ENCODE peak calls at places on chromosomes 4 and X, in ten cellular contexts. One of them, this sample, is unnamed.

GRCh38 chr4:159946983-159947645 is 844.2 kb downstream of the RAPGEF2 start:
- DNase-seq in HFF-Myc: peak
- DNase-seq in GM12865: peak
- DNase-seq in GM13976: peak
- DNase-seq in CD4-positive, alpha-beta T cell: no peak
- DNase-seq in stimulated activated CD8-positive, alpha-beta memory T cell treated with anti-CD3 and anti-CD28 coated beads, Interleukin-15, amount 100 ng/mL, for 1 hour: no peak
- DNase-seq in fibroblast of the conjunctiva: peak
- DNase-seq in WTC11: no peak
- DNase-seq in posterior cingulate gyrus: no peak
- DNase-seq in T1000: no peak
- DNase-seq in this sample: no peak

GRCh38 chrX:150599226-150599625 is 30.8 kb downstream of the MTM1 start:
- DNase-seq in CD4-positive, alpha-beta T cell: no peak
- DNase-seq in WTC11: no peak
- DNase-seq in HFF-Myc: no peak
- DNase-seq in posterior cingulate gyrus: no peak
- DNase-seq in fibroblast of the conjunctiva: no peak
- DNase-seq in stimulated activated CD8-positive, alpha-beta memory T cell treated with anti-CD3 and anti-CD28 coated beads, Interleukin-15, amount 100 ng/mL, for 1 hour: no peak
- DNase-seq in T1000: no peak
- DNase-seq in GM13976: no peak
- DNase-seq in GM12865: no peak
- DNase-seq in this sample: no peak

GRCh38 chr4:184957451-184958115 is 60.7 kb upstream of the HELT start:
- DNase-seq in T1000: no peak
- DNase-seq in CD4-positive, alpha-beta T cell: no peak
- DNase-seq in GM13976: no peak
- DNase-seq in GM12865: no peak
- DNase-seq in stimulated activated CD8-positive, alpha-beta memory T cell treated with anti-CD3 and anti-CD28 coated beads, Interleukin-15, amount 100 ng/mL, for 1 hour: no peak
- DNase-seq in WTC11: no peak
- DNase-seq in posterior cingulate gyrus: no peak
- DNase-seq in fibroblast of the conjunctiva: no peak
- DNase-seq in HFF-Myc: no peak
- DNase-seq in this sample: no peak

GRCh38 chr4:150875367-150875766 is 139.7 kb downstream of the LRBA start:
- DNase-seq in CD4-positive, alpha-beta T cell: no peak
- DNase-seq in GM13976: no peak
- DNase-seq in stimulated activated CD8-positive, alpha-beta memory T cell treated with anti-CD3 and anti-CD28 coated beads, Interleukin-15, amount 100 ng/mL, for 1 hour: no peak
- DNase-seq in WTC11: no peak
- DNase-seq in fibroblast of the conjunctiva: no peak
- DNase-seq in GM12865: no peak
- DNase-seq in T1000: no peak
- DNase-seq in posterior cingulate gyrus: no peak
- DNase-seq in HFF-Myc: no peak
- DNase-seq in this sample: no peak

GRCh38 chr4:116020141-116020722 is 906.8 kb upstream of the NDST4 start:
- DNase-seq in WTC11: no peak
- DNase-seq in fibroblast of the conjunctiva: no peak
- DNase-seq in HFF-Myc: no peak
- DNase-seq in T1000: no peak
- DNase-seq in posterior cingulate gyrus: no peak
- DNase-seq in stimulated activated CD8-positive, alpha-beta memory T cell treated with anti-CD3 and anti-CD28 coated beads, Interleukin-15, amount 100 ng/mL, for 1 hour: no peak
- DNase-seq in GM12865: no peak
- DNase-seq in CD4-positive, alpha-beta T cell: no peak
- DNase-seq in GM13976: no peak
- DNase-seq in this sample: no peak

GRCh38 chrX:10579753-10580060 is 40.7 kb downstream of the MID1 start:
- DNase-seq in stimulated activated CD8-positive, alpha-beta memory T cell treated with anti-CD3 and anti-CD28 coated beads, Interleukin-15, amount 100 ng/mL, for 1 hour: no peak
- DNase-seq in GM12865: no peak
- DNase-seq in CD4-positive, alpha-beta T cell: no peak
- DNase-seq in GM13976: no peak
- DNase-seq in HFF-Myc: no peak
- DNase-seq in posterior cingulate gyrus: no peak
- DNase-seq in fibroblast of the conjunctiva: no peak
- DNase-seq in T1000: no peak
- DNase-seq in WTC11: no peak
- DNase-seq in this sample: no peak

GRCh38 chr4:41693629-41694028 is 54.9 kb downstream of the PHOX2B start:
- DNase-seq in fibroblast of the conjunctiva: peak
- DNase-seq in T1000: no peak
- DNase-seq in CD4-positive, alpha-beta T cell: no peak
- DNase-seq in GM13976: no peak
- DNase-seq in WTC11: no peak
- DNase-seq in stimulated activated CD8-positive, alpha-beta memory T cell treated with anti-CD3 and anti-CD28 coated beads, Interleukin-15, amount 100 ng/mL, for 1 hour: no peak
- DNase-seq in HFF-Myc: peak
- DNase-seq in posterior cingulate gyrus: no peak
- DNase-seq in GM12865: peak
- DNase-seq in this sample: no peak

GRCh38 chrX:10457092-10457491 is 163.3 kb downstream of the MID1 start:
- DNase-seq in posterior cingulate gyrus: no peak
- DNase-seq in HFF-Myc: no peak
- DNase-seq in GM12865: no peak
- DNase-seq in fibroblast of the conjunctiva: no peak
- DNase-seq in stimulated activated CD8-positive, alpha-beta memory T cell treated with anti-CD3 and anti-CD28 coated beads, Interleukin-15, amount 100 ng/mL, for 1 hour: no peak
- DNase-seq in WTC11: no peak
- DNase-seq in CD4-positive, alpha-beta T cell: no peak
- DNase-seq in T1000: no peak
- DNase-seq in GM13976: no peak
- DNase-seq in this sample: no peak

GRCh38 chr4:152273343-152273742 is 262.5 kb downstream of the FBXW7 start:
- DNase-seq in GM12865: no peak
- DNase-seq in stimulated activated CD8-positive, alpha-beta memory T cell treated with anti-CD3 and anti-CD28 coated beads, Interleukin-15, amount 100 ng/mL, for 1 hour: no peak
- DNase-seq in T1000: peak
- DNase-seq in CD4-positive, alpha-beta T cell: no peak
- DNase-seq in HFF-Myc: no peak
- DNase-seq in WTC11: no peak
- DNase-seq in GM13976: no peak
- DNase-seq in posterior cingulate gyrus: no peak
- DNase-seq in fibroblast of the conjunctiva: no peak
- DNase-seq in this sample: no peak

GRCh38 chrX:19702856-19703255 is 184.5 kb downstream of the SH3KBP1 start:
- DNase-seq in CD4-positive, alpha-beta T cell: no peak
- DNase-seq in HFF-Myc: no peak
- DNase-seq in posterior cingulate gyrus: no peak
- DNase-seq in T1000: no peak
- DNase-seq in WTC11: no peak
- DNase-seq in GM12865: no peak
- DNase-seq in GM13976: no peak
- DNase-seq in fibroblast of the conjunctiva: no peak
- DNase-seq in stimulated activated CD8-positive, alpha-beta memory T cell treated with anti-CD3 and anti-CD28 coated beads, Interleukin-15, amount 100 ng/mL, for 1 hour: no peak
- DNase-seq in this sample: no peak

GRCh38 chr4:153729901-153730300 is 29.9 kb downstream of the RNF175 start:
- DNase-seq in WTC11: no peak
- DNase-seq in HFF-Myc: no peak
- DNase-seq in GM12865: peak
- DNase-seq in T1000: no peak
- DNase-seq in stimulated activated CD8-positive, alpha-beta memory T cell treated with anti-CD3 and anti-CD28 coated beads, Interleukin-15, amount 100 ng/mL, for 1 hour: no peak
- DNase-seq in fibroblast of the conjunctiva: no peak
- DNase-seq in posterior cingulate gyrus: no peak
- DNase-seq in CD4-positive, alpha-beta T cell: no peak
- DNase-seq in GM13976: no peak
- DNase-seq in this sample: no peak

GRCh38 chr4:73477176-73477575 is 4.4 kb upstream of the AFM start:
- DNase-seq in HFF-Myc: no peak
- DNase-seq in T1000: no peak
- DNase-seq in CD4-positive, alpha-beta T cell: no peak
- DNase-seq in posterior cingulate gyrus: peak
- DNase-seq in stimulated activated CD8-positive, alpha-beta memory T cell treated with anti-CD3 and anti-CD28 coated beads, Interleukin-15, amount 100 ng/mL, for 1 hour: no peak
- DNase-seq in GM13976: no peak
- DNase-seq in WTC11: no peak
- DNase-seq in GM12865: no peak
- DNase-seq in fibroblast of the conjunctiva: no peak
- DNase-seq in this sample: no peak

GRCh38 chrX:39808471-39808917 is 289.3 kb downstream of the BCOR start:
- DNase-seq in WTC11: no peak
- DNase-seq in CD4-positive, alpha-beta T cell: no peak
- DNase-seq in HFF-Myc: peak
- DNase-seq in GM12865: no peak
- DNase-seq in GM13976: no peak
- DNase-seq in stimulated activated CD8-positive, alpha-beta memory T cell treated with anti-CD3 and anti-CD28 coated beads, Interleukin-15, amount 100 ng/mL, for 1 hour: no peak
- DNase-seq in fibroblast of the conjunctiva: peak
- DNase-seq in T1000: peak
- DNase-seq in posterior cingulate gyrus: no peak
- DNase-seq in this sample: peak

GRCh38 chr4:1012031-1012739 is 759 bp downstream of the FGFRL1 start:
- DNase-seq in fibroblast of the conjunctiva: no peak
- DNase-seq in T1000: peak
- DNase-seq in stimulated activated CD8-positive, alpha-beta memory T cell treated with anti-CD3 and anti-CD28 coated beads, Interleukin-15, amount 100 ng/mL, for 1 hour: no peak
- DNase-seq in CD4-positive, alpha-beta T cell: peak
- DNase-seq in GM13976: no peak
- DNase-seq in posterior cingulate gyrus: no peak
- DNase-seq in GM12865: no peak
- DNase-seq in HFF-Myc: no peak
- DNase-seq in WTC11: peak
- DNase-seq in this sample: no peak

GRCh38 chr4:159582685-159583084 is 479.8 kb downstream of the RAPGEF2 start:
- DNase-seq in CD4-positive, alpha-beta T cell: no peak
- DNase-seq in HFF-Myc: no peak
- DNase-seq in GM12865: no peak
- DNase-seq in posterior cingulate gyrus: no peak
- DNase-seq in stimulated activated CD8-positive, alpha-beta memory T cell treated with anti-CD3 and anti-CD28 coated beads, Interleukin-15, amount 100 ng/mL, for 1 hour: no peak
- DNase-seq in fibroblast of the conjunctiva: no peak
- DNase-seq in T1000: no peak
- DNase-seq in GM13976: no peak
- DNase-seq in WTC11: no peak
- DNase-seq in this sample: no peak

GRCh38 chrX:108217877-108218276 is 126.3 kb downstream of the ATG4A start:
- DNase-seq in stimulated activated CD8-positive, alpha-beta memory T cell treated with anti-CD3 and anti-CD28 coated beads, Interleukin-15, amount 100 ng/mL, for 1 hour: no peak
- DNase-seq in fibroblast of the conjunctiva: no peak
- DNase-seq in posterior cingulate gyrus: no peak
- DNase-seq in T1000: no peak
- DNase-seq in CD4-positive, alpha-beta T cell: no peak
- DNase-seq in GM13976: no peak
- DNase-seq in WTC11: no peak
- DNase-seq in GM12865: no peak
- DNase-seq in HFF-Myc: no peak
- DNase-seq in this sample: no peak

GRCh38 chr4:36823199-36823967 is 421.2 kb upstream of the NWD2 start:
- DNase-seq in GM12865: peak
- DNase-seq in posterior cingulate gyrus: peak
- DNase-seq in WTC11: no peak
- DNase-seq in stimulated activated CD8-positive, alpha-beta memory T cell treated with anti-CD3 and anti-CD28 coated beads, Interleukin-15, amount 100 ng/mL, for 1 hour: no peak
- DNase-seq in CD4-positive, alpha-beta T cell: no peak
- DNase-seq in fibroblast of the conjunctiva: no peak
- DNase-seq in T1000: no peak
- DNase-seq in HFF-Myc: no peak
- DNase-seq in GM13976: no peak
- DNase-seq in this sample: no peak

GRCh38 chr4:89298788-89299152 is 8.8 kb downstream of the GPRIN3 start:
- DNase-seq in T1000: no peak
- DNase-seq in GM12865: no peak
- DNase-seq in posterior cingulate gyrus: no peak
- DNase-seq in WTC11: no peak
- DNase-seq in GM13976: no peak
- DNase-seq in fibroblast of the conjunctiva: no peak
- DNase-seq in CD4-positive, alpha-beta T cell: no peak
- DNase-seq in HFF-Myc: no peak
- DNase-seq in stimulated activated CD8-positive, alpha-beta memory T cell treated with anti-CD3 and anti-CD28 coated beads, Interleukin-15, amount 100 ng/mL, for 1 hour: no peak
- DNase-seq in this sample: no peak

GRCh38 chr4:183430987-183431347 is 13.5 kb upstream of the CDKN2AIP start:
- DNase-seq in stimulated activated CD8-positive, alpha-beta memory T cell treated with anti-CD3 and anti-CD28 coated beads, Interleukin-15, amount 100 ng/mL, for 1 hour: no peak
- DNase-seq in GM12865: no peak
- DNase-seq in HFF-Myc: no peak
- DNase-seq in CD4-positive, alpha-beta T cell: no peak
- DNase-seq in T1000: no peak
- DNase-seq in fibroblast of the conjunctiva: no peak
- DNase-seq in posterior cingulate gyrus: no peak
- DNase-seq in WTC11: no peak
- DNase-seq in GM13976: no peak
- DNase-seq in this sample: no peak

GRCh38 chr4:112802780-112803179 is 165.8 kb downstream of the LARP7 start:
- DNase-seq in GM12865: no peak
- DNase-seq in WTC11: no peak
- DNase-seq in posterior cingulate gyrus: no peak
- DNase-seq in GM13976: no peak
- DNase-seq in HFF-Myc: no peak
- DNase-seq in T1000: no peak
- DNase-seq in CD4-positive, alpha-beta T cell: no peak
- DNase-seq in stimulated activated CD8-positive, alpha-beta memory T cell treated with anti-CD3 and anti-CD28 coated beads, Interleukin-15, amount 100 ng/mL, for 1 hour: no peak
- DNase-seq in fibroblast of the conjunctiva: no peak
- DNase-seq in this sample: no peak

GRCh38 chr4:83212041-83212851 is 72.4 kb downstream of the COQ2 start:
- DNase-seq in CD4-positive, alpha-beta T cell: peak
- DNase-seq in stimulated activated CD8-positive, alpha-beta memory T cell treated with anti-CD3 and anti-CD28 coated beads, Interleukin-15, amount 100 ng/mL, for 1 hour: no peak
- DNase-seq in GM13976: no peak
- DNase-seq in WTC11: no peak
- DNase-seq in fibroblast of the conjunctiva: no peak
- DNase-seq in posterior cingulate gyrus: no peak
- DNase-seq in GM12865: peak
- DNase-seq in T1000: no peak
- DNase-seq in HFF-Myc: no peak
- DNase-seq in this sample: no peak

GRCh38 chr4:88675543-88675942 is 22.1 kb downstream of the NAP1L5 start:
- DNase-seq in fibroblast of the conjunctiva: no peak
- DNase-seq in T1000: no peak
- DNase-seq in WTC11: no peak
- DNase-seq in GM13976: no peak
- DNase-seq in posterior cingulate gyrus: no peak
- DNase-seq in stimulated activated CD8-positive, alpha-beta memory T cell treated with anti-CD3 and anti-CD28 coated beads, Interleukin-15, amount 100 ng/mL, for 1 hour: no peak
- DNase-seq in HFF-Myc: no peak
- DNase-seq in GM12865: no peak
- DNase-seq in CD4-positive, alpha-beta T cell: no peak
- DNase-seq in this sample: no peak

GRCh38 chr4:3836041-3836801 is 70.0 kb downstream of the ADRA2C start:
- DNase-seq in WTC11: peak
- DNase-seq in stimulated activated CD8-positive, alpha-beta memory T cell treated with anti-CD3 and anti-CD28 coated beads, Interleukin-15, amount 100 ng/mL, for 1 hour: no peak
- DNase-seq in posterior cingulate gyrus: no peak
- DNase-seq in GM13976: no peak
- DNase-seq in T1000: no peak
- DNase-seq in HFF-Myc: no peak
- DNase-seq in CD4-positive, alpha-beta T cell: no peak
- DNase-seq in fibroblast of the conjunctiva: no peak
- DNase-seq in GM12865: no peak
- DNase-seq in this sample: no peak

GRCh38 chr4:104491826-104492771 is 2.6 kb downstream of the CXXC4 start:
- DNase-seq in HFF-Myc: no peak
- DNase-seq in T1000: no peak
- DNase-seq in stimulated activated CD8-positive, alpha-beta memory T cell treated with anti-CD3 and anti-CD28 coated beads, Interleukin-15, amount 100 ng/mL, for 1 hour: no peak
- DNase-seq in CD4-positive, alpha-beta T cell: no peak
- DNase-seq in posterior cingulate gyrus: peak
- DNase-seq in WTC11: peak
- DNase-seq in fibroblast of the conjunctiva: no peak
- DNase-seq in GM12865: peak
- DNase-seq in GM13976: peak
- DNase-seq in this sample: no peak

GRCh38 chr4:38610844-38611550 is 53.0 kb upstream of the KLF3 start:
- DNase-seq in WTC11: no peak
- DNase-seq in HFF-Myc: no peak
- DNase-seq in GM13976: no peak
- DNase-seq in fibroblast of the conjunctiva: no peak
- DNase-seq in T1000: no peak
- DNase-seq in CD4-positive, alpha-beta T cell: no peak
- DNase-seq in stimulated activated CD8-positive, alpha-beta memory T cell treated with anti-CD3 and anti-CD28 coated beads, Interleukin-15, amount 100 ng/mL, for 1 hour: no peak
- DNase-seq in posterior cingulate gyrus: no peak
- DNase-seq in GM12865: no peak
- DNase-seq in this sample: no peak

GRCh38 chr4:98663226-98664006 is 5.0 kb upstream of the TSPAN5 start:
- DNase-seq in HFF-Myc: no peak
- DNase-seq in GM13976: peak
- DNase-seq in posterior cingulate gyrus: no peak
- DNase-seq in CD4-positive, alpha-beta T cell: no peak
- DNase-seq in fibroblast of the conjunctiva: no peak
- DNase-seq in stimulated activated CD8-positive, alpha-beta memory T cell treated with anti-CD3 and anti-CD28 coated beads, Interleukin-15, amount 100 ng/mL, for 1 hour: peak
- DNase-seq in GM12865: peak
- DNase-seq in T1000: no peak
- DNase-seq in WTC11: no peak
- DNase-seq in this sample: no peak

GRCh38 chrX:37349131-37350033 is at the start of gene PRRG1:
- DNase-seq in GM12865: no peak
- DNase-seq in T1000: peak
- DNase-seq in WTC11: peak
- DNase-seq in fibroblast of the conjunctiva: peak
- DNase-seq in CD4-positive, alpha-beta T cell: no peak
- DNase-seq in HFF-Myc: no peak
- DNase-seq in stimulated activated CD8-positive, alpha-beta memory T cell treated with anti-CD3 and anti-CD28 coated beads, Interleukin-15, amount 100 ng/mL, for 1 hour: no peak
- DNase-seq in GM13976: no peak
- DNase-seq in posterior cingulate gyrus: peak
- DNase-seq in this sample: peak

GRCh38 chr4:100581337-100581736 is 63.5 kb upstream of the EMCN start:
- DNase-seq in fibroblast of the conjunctiva: no peak
- DNase-seq in CD4-positive, alpha-beta T cell: no peak
- DNase-seq in HFF-Myc: peak
- DNase-seq in GM13976: no peak
- DNase-seq in WTC11: no peak
- DNase-seq in GM12865: peak
- DNase-seq in stimulated activated CD8-positive, alpha-beta memory T cell treated with anti-CD3 and anti-CD28 coated beads, Interleukin-15, amount 100 ng/mL, for 1 hour: no peak
- DNase-seq in T1000: no peak
- DNase-seq in posterior cingulate gyrus: peak
- DNase-seq in this sample: no peak